ENCODE peak calls at places on chromosomes 16 and 17, in five cellular contexts. F, D, S, M and Q are unnamed samples.
A peak's percentile ranks its signal among the peaks of the same experiment; 100 is the strongest.

GRCh38 chr17:66432996-66433556 is 130.7 kb downstream of the PRKCA start:
- DNase-seq in M (no peak), D (no peak), F (no peak), S (no peak), Q (no peak)

GRCh38 chr16:85114909-85115567 is 2.8 kb upstream of the CIBAR2 start:
- DNase-seq in M (peak; percentile 95), F (peak; percentile 85), S (no peak), D (peak; percentile 86), Q (peak; percentile 59)

GRCh38 chr16:87604572-87605135 is 2.3 kb downstream of the JPH3 start:
- DNase-seq in M (no peak), S (no peak), F (no peak), D (no peak), Q (no peak)

GRCh38 chr17:66123163-66123562 is 68.8 kb downstream of the CEP112 start:
- DNase-seq in M (no peak), D (no peak), F (peak; percentile 15), S (no peak), Q (no peak)

GRCh38 chr17:81322271-81323082 is 27.4 kb upstream of the SLC38A10 start:
- DNase-seq in D (no peak), F (peak; percentile 70), S (no peak), M (no peak), Q (no peak)

GRCh38 chr17:34998205-34998604 is 17.9 kb downstream of the LIG3 start:
- DNase-seq in F (peak; percentile 38), D (peak; percentile 26), S (no peak), M (peak; percentile 58), Q (peak; percentile 17)

GRCh38 chr17:76193616-76194015 is 46.7 kb downstream of the RNF157 start:
- DNase-seq in D (no peak), S (no peak), M (no peak), F (no peak), Q (no peak)

GRCh38 chr16:79770244-79771064 is 169.9 kb upstream of the MAF start:
- DNase-seq in F (no peak), D (peak; percentile 91), S (peak; percentile 14), M (peak; percentile 73), Q (peak; percentile 61)

GRCh38 chr17:41480136-41480535 is 815 bp downstream of the KRT35 start:
- DNase-seq in S (no peak), F (no peak), D (no peak), M (no peak), Q (no peak)

DNA sequence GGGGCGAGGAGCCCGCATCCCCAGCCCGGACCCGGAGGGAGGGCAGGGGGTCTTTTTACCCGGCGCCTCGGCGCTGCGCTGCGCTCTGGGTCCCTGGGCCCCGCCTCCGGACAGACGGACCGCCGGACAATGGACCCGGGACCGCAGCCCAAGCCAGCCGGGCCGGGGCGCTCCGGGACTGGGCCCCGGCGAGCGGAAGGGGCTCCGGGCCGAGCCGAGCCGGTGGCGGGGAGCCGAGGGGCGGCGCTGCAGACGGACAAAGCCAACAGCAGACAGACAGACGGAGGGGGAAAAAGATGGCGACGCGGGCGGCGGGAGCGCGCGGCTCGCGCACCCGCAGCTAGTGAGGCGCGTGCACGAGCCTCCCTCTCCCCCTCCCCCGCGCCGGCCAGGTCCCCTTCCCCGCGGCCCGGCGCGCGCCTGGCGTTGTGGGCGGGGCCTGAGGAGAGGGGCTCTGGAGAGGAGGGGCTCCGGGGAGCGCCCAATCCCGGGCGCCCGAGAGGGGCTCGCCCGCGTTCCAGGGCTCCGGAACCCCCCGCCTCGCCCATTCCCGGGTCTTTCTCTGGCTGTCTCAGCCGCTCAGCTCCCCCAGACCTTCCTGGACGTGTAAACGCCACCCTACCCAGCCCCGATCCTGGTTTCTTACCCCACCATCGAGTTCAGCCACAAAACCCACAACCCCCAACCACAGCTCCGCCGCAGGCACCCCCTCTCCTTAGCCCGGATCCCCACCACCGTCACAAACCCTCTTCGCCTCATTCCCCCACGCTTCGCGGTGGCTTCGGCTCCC is at the start of gene ZNF821:
- DNase-seq in M (peak; percentile 91), S (peak; percentile 19), F (no peak), D (peak; percentile 82), Q (no peak)
- TF ChIP-seq CTCF in M (peak; percentile 70), S (no peak), F (peak; percentile 21), D (peak; percentile 28), Q (peak; percentile 43)

DNA sequence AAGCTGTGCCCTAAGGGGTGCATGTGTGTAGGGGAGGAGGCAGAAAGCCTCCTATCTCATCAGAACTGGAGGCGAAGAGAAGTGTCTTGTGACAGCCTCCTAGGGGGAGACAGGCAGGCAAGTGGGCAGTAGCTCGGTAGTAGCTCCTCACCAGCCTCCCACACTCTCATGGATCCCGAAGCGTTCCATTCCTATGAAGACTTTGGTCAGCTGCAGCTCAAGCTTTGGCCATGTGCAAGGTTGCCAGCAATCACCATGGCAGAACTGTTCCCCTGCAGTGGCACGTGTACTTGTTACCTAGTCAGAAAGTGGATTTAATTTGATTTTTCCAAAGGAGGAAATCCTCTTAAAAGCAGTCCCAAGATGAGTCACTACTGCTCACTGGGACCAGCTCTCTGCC is 6.7 kb downstream of the MRPL58 start:
- DNase-seq in S (no peak), D (no peak), M (no peak), F (no peak), Q (no peak)
- TF ChIP-seq CTCF in S (no peak), D (no peak), M (no peak), F (no peak), Q (no peak)

DNA sequence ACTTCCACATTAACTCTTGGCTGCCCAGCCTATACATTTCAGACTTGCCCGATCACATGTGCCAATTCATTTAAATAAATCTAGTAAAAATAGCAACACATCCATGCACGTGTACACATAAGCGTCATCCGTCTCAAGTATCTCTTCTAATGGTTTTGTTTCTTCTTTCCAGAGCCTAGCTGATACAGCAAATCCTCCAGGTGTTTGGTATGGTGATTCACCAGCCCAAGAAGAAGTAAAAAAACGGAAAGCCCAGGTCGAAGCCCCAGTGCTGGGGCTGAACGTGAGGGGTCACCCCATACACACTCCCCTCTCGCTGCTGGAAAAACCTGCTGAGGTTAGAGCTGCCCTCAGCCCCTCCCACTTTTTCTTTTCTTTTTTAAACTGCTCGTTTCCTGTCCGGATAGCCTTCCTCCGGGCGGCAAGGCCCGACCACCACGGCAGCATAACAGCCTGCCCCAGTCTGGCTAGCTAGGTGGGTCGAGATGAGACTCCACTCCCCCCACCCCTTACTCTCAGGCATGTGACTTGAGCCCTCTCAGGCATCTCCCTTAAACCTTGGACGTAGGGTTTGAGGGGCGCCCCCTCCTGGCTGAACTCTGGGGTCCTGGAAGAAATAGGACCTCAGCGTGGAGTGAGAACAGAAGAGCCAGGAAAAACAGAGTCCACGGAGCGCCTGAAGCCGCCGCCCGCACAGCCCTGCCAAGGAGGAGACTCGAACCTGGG is 13.9 kb upstream of the OR1F1 start:
- DNase-seq in F (no peak), S (no peak), D (no peak), M (no peak), Q (no peak)
- TF ChIP-seq CTCF in F (peak; percentile 89), S (peak; percentile 69), D (no peak), M (peak; percentile 50), Q (no peak)

DNA sequence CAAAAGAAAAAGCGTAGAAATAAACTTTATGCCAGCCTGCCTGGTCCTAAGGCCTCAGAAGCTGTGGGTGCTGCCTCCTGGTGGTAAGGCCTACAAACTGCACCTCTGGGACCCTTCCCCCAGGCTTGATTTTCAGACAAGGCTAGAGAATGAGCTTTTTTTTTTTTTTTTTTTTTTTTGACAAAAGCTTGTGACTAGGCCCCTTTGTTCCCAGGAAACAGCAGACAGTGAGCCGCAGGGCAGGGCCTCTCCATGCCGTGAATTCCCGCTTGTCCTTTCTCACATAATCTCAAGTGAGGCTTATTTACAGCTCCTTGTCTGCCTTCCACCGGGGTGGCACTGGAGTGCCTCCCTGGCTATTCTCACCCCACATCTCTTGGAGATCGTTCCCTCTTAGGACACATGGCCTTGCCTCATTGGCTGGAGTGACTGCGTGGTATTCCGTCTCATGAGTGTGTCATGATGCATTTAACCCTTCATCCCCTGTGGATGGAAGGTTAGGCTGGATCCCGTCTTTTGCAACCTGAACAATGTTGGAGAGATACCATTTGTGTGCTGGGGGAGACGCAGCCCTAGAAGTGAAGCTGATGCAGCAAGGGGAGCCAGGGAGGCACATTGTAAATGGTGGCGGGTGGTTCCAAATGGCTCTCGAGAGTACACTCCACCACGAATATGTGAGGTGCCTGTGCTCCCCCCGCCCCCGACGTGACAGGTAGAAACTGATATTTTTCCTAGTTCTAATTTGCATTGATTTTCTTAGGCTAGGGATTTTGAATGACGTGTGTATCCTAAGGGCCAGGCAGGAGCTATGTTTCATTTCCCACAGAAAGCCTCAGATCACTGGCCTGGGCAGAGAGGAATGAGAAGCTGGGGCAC is 49.6 kb downstream of the USP22 start:
- DNase-seq in F (peak; percentile 51), S (peak; percentile 44), M (peak; percentile 78), D (peak; percentile 73), Q (no peak)
- TF ChIP-seq CTCF in F (peak; percentile 97), S (peak; percentile 97), M (peak; percentile 90), D (peak; percentile 82), Q (peak; percentile 83)

DNA sequence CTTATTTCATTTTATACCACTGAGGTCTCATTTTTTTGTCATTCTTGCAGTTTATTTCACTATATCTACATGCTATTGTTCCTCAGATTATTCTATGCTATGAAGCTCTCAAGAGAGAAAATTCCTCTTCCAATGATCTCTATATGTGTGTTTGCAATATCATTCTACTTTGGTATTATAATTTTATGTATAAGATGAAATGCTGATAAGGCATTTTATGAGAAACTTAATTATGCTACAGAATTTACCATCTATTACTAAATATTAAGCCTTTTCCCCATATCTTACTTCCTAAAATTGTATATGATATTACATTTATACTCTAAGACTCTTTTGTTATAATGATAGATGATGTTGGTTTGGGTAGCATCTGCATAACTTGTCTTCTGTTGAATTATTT is 765.5 kb downstream of the KCNJ2 start:
- DNase-seq in F (no peak), S (no peak), D (no peak), M (no peak), Q (no peak)
- TF ChIP-seq CTCF in F (no peak), S (no peak), D (no peak), M (no peak), Q (no peak)

GRCh38 chr17:39688945-39689344 is 1.1 kb upstream of the PGAP3 start:
- DNase-seq in S (no peak), D (no peak), F (no peak), M (no peak), Q (no peak)
- TF ChIP-seq CTCF in S (no peak), D (no peak), F (no peak), M (no peak), Q (no peak)

DNA sequence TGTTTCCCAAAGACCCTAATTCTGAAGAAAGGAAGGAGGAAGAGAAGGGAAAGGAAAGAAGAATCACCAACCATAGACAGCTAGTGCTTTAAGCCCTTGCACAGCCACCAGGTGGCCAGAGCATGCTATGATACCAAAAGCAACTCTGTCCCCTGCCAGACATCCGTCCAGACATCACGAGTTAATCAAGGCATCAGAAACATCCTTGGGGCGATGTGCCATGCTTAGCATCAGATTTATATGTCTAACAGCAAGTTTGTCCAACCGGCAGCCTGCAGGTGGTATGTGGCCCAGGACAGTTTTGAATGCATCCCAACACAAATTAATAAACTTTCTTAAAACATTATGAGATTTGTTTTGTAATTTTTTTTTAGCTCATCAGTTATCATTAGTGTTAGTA is 2.9 kb upstream of the CRYBA1 start:
- DNase-seq in D (no peak), S (no peak), F (no peak), M (no peak), Q (no peak)
- TF ChIP-seq CTCF in D (no peak), S (peak; percentile 55), F (peak; percentile 56), M (peak; percentile 42), Q (no peak)